ENCODE peak calls at places on chromosomes 3 and 15, in five cellular contexts. M, P, T, Z and S are unnamed samples.

GRCh38 chr3:119608591-119608990 is 10.9 kb downstream of the PLA1A start:
- DNase-seq in M (no peak), P (no peak), T (no peak), Z (no peak), S (no peak)

GRCh38 chr3:13235897-13236296 is 162.7 kb upstream of the IQSEC1 start:
- DNase-seq in M (no peak), P (no peak), T (no peak), Z (peak), S (no peak)

GRCh38 chr3:151203053-151203420 is at the start of gene GPR171:
- DNase-seq in M (no peak), P (no peak), T (no peak), Z (no peak), S (no peak)

GRCh38 chr15:47124430-47125102 is 592.7 kb upstream of the SEMA6D start:
- DNase-seq in M (no peak), P (no peak), T (no peak), Z (no peak), S (no peak)

GRCh38 chr15:75356539-75356938 is 9.7 kb downstream of the NEIL1 start:
- DNase-seq in M (no peak), P (no peak), T (no peak), Z (no peak), S (no peak)

GRCh38 chr15:101148881-101149664 is 102.8 kb downstream of the CHSY1 start:
- DNase-seq in M (no peak), P (no peak), T (no peak), Z (no peak), S (no peak)

GRCh38 chr3:161413127-161413854 is 42.0 kb upstream of the SPTSSB start:
- DNase-seq in M (no peak), P (no peak), T (peak), Z (peak), S (no peak)

GRCh38 chr3:11570789-11571495 is 72.8 kb downstream of the VGLL4 start:
- DNase-seq in M (peak), P (no peak), T (peak), Z (peak), S (no peak)

GRCh38 chr15:75731248-75732100 is 18.8 kb upstream of the CSPG4 start:
- DNase-seq in M (peak), P (no peak), T (no peak), Z (peak), S (no peak)

GRCh38 chr3:149375164-149375823 is 2.2 kb downstream of the TM4SF1 start:
- DNase-seq in M (no peak), P (no peak), T (no peak), Z (no peak), S (no peak)

GRCh38 chr3:134242649-134243637 is 7.7 kb downstream of the RYK start:
- DNase-seq in M (no peak), P (no peak), T (peak), Z (no peak), S (no peak)

GRCh38 chr15:90619939-90620338 is 90.2 kb downstream of the CRTC3 start:
- DNase-seq in M (no peak), P (no peak), T (no peak), Z (no peak), S (no peak)

GRCh38 chr3:53530205-53530604 is 35.8 kb downstream of the CACNA1D start:
- DNase-seq in M (no peak), P (no peak), T (no peak), Z (no peak), S (no peak)

GRCh38 chr3:135929670-135930069 is 35.9 kb upstream of the PPP2R3A start:
- DNase-seq in M (peak), P (no peak), T (peak), Z (peak), S (no peak)

GRCh38 chr3:151863611-151864010 is 9.8 kb upstream of the SUCNR1 start:
- DNase-seq in M (no peak), P (no peak), T (peak), Z (no peak), S (no peak)

GRCh38 chr3:52171577-52172261 is 17.5 kb upstream of the POC1A start:
- DNase-seq in M (no peak), P (no peak), T (peak), Z (no peak), S (no peak)

GRCh38 chr3:184305577-184305976 is 6.5 kb downstream of the PSMD2 start:
- DNase-seq in M (no peak), P (no peak), T (no peak), Z (no peak), S (no peak)

GRCh38 chr3:185796431-185797107 is 28.3 kb downstream of the IGF2BP2 start:
- DNase-seq in M (no peak), P (no peak), T (peak), Z (no peak), S (no peak)

GRCh38 chr3:174158674-174159073 is 700.5 kb upstream of the NAALADL2 start:
- DNase-seq in M (no peak), P (no peak), T (no peak), Z (no peak), S (no peak)

GRCh38 chr15:88630141-88630721 is 8.6 kb upstream of the ISG20 start:
- DNase-seq in M (no peak), P (no peak), T (no peak), Z (no peak), S (no peak)

GRCh38 chr15:69862540-69862939 is 235.2 kb downstream of the TLE3 start:
- DNase-seq in M (no peak), P (no peak), T (no peak), Z (no peak), S (no peak)

GRCh38 chr15:98878172-98878571 is 129.4 kb downstream of the PGPEP1L start:
- DNase-seq in M (no peak), P (no peak), T (peak), Z (no peak), S (no peak)

GRCh38 chr3:14132689-14133088 is 7.8 kb downstream of the TMEM43 start:
- DNase-seq in M (no peak), P (no peak), T (no peak), Z (no peak), S (no peak)

GRCh38 chr3:99286266-99286845 is 352.0 kb upstream of the COL8A1 start:
- DNase-seq in M (no peak), P (no peak), T (peak), Z (no peak), S (no peak)

GRCh38 chr3:189800436-189800835 is 169.2 kb downstream of the TP63 start:
- DNase-seq in M (no peak), P (no peak), T (no peak), Z (no peak), S (no peak)

GRCh38 chr3:15797600-15798303 is at the start of gene ANKRD28:
- DNase-seq in M (no peak), P (no peak), T (peak), Z (peak), S (no peak)

GRCh38 chr3:141275032-141275422 is 43.4 kb downstream of the PXYLP1 start:
- DNase-seq in M (no peak), P (no peak), T (peak), Z (no peak), S (no peak)

GRCh38 chr3:177640319-177640997 is 443.2 kb upstream of the TBL1XR1 start:
- DNase-seq in M (no peak), P (no peak), T (no peak), Z (no peak), S (no peak)

GRCh38 chr3:143775401-143775970 is 72.8 kb downstream of the SLC9A9 start:
- DNase-seq in M (no peak), P (no peak), T (no peak), Z (no peak), S (no peak)

GRCh38 chr3:30495172-30496124 is 111.0 kb upstream of the TGFBR2 start:
- DNase-seq in M (no peak), P (no peak), T (no peak), Z (no peak), S (no peak)

GRCh38 chr3:190306513-190307163 is 15.6 kb downstream of the CLDN1 start:
- DNase-seq in M (no peak), P (no peak), T (peak), Z (peak), S (no peak)

GRCh38 chr3:177035678-177036077 is 161.6 kb downstream of the TBL1XR1 start:
- DNase-seq in M (no peak), P (no peak), T (no peak), Z (no peak), S (no peak)

GRCh38 chr3:12229896-12230295 is 59.0 kb upstream of the PPARG start:
- DNase-seq in M (no peak), P (no peak), T (peak), Z (no peak), S (no peak)

GRCh38 chr15:92098869-92099268 is 245.4 kb downstream of the SLCO3A1 start:
- DNase-seq in M (no peak), P (no peak), T (no peak), Z (no peak), S (no peak)
- TF ChIP-seq CTCF in M (no peak), P (no peak), T (no peak), Z (no peak), S (no peak)

DNA sequence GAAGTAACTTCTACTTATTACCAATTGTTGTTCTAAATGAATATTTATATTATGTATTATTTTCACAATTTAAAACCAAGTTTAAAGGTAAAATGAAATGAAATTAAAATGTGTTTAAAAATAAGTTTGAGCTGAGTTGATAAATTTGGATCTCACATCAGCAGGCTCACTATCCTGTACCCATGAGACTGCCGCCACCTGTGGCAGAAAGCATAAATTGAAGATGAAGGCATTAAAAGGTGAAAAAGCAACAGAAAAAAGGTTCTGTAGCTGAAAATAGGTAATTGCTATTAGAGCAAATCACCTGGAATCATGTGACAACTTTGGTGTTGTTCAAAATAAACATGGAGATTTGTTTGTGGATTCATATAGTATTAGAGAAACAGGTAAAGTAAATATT is 133.0 kb upstream of the CADM2 start:
- DNase-seq in M (no peak), P (no peak), T (no peak), Z (no peak), S (no peak)
- TF ChIP-seq CTCF in M (no peak), P (no peak), T (no peak), Z (no peak), S (no peak)

DNA sequence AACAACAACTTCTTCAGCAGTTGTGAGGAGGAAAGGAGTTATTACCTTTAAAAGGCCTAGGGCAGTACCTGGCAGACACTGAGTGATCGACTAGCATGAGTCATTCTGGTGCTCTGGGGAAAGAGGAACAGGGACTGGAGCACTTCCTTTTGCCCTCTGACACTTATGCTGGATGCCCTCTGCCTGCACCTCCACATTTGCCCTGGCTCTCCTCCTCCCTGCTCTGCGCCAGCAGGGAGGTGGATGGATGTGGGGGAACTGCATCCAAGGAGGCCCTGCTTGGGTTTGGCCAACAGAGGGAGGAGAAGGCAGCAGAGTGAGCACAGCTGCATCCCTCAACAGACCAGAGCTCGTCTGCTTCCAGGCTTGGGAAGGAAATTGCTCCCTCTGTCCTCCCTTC is 75.1 kb downstream of the SEMA5B start:
- DNase-seq in M (no peak), P (no peak), T (no peak), Z (no peak), S (no peak)
- TF ChIP-seq CTCF in M (no peak), P (no peak), T (no peak), Z (no peak), S (no peak)

GRCh38 chr3:36135863-36136262 is 244.4 kb upstream of the STAC start:
- DNase-seq in M (no peak), P (no peak), T (no peak), Z (no peak), S (no peak)

DNA sequence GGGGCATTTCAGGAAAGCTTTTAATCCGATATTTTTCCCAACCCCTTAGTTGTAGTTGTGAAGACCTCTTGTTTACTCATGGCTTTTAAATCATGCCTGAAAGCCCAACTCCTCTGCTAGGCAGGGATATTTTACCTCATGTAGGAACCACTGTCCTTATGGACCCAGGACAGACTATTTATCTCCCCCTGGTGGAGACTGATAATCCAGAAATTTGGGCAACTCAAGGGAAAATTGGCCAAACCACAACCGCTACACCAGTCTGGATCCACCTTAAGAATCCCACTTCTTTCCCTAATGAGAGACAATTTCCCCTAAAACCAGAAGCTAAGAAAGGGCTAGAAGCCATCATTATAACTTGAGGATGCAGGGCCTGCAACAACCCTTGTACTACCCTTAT is 248.1 kb upstream of the STAC start:
- DNase-seq in M (no peak), P (no peak), T (no peak), Z (no peak), S (no peak)
- TF ChIP-seq CTCF in M (no peak), P (peak), T (no peak), Z (no peak), S (no peak)

GRCh38 chr3:57066471-57066870 is 6.0 kb downstream of the SPATA12 start:
- DNase-seq in M (no peak), P (no peak), T (peak), Z (no peak), S (no peak)

GRCh38 chr3:57068437-57069089 is 8.1 kb downstream of the SPATA12 start:
- DNase-seq in M (peak), P (no peak), T (peak), Z (peak), S (peak)

GRCh38 chr3:57063027-57063426 is 2.6 kb downstream of the SPATA12 start:
- DNase-seq in M (no peak), P (no peak), T (no peak), Z (no peak), S (no peak)

GRCh38 chr3:57064615-57065014 is 4.2 kb downstream of the SPATA12 start:
- DNase-seq in M (no peak), P (no peak), T (no peak), Z (no peak), S (no peak)

GRCh38 chr3:57065588-57065987 is 5.1 kb downstream of the SPATA12 start:
- DNase-seq in M (no peak), P (no peak), T (peak), Z (peak), S (no peak)
- TF ChIP-seq CTCF in M (no peak), P (no peak), T (no peak), Z (no peak), S (no peak)

GRCh38 chr15:34618073-34618472 is 34.6 kb upstream of the GOLGA8B start:
- DNase-seq in M (no peak), P (no peak), T (no peak), Z (no peak), S (no peak)

GRCh38 chr15:34613997-34614396 is 30.5 kb upstream of the GOLGA8B start:
- DNase-seq in M (no peak), P (no peak), T (no peak), Z (no peak), S (no peak)

GRCh38 chr15:34620122-34620521 is 36.7 kb upstream of the GOLGA8B start:
- DNase-seq in M (no peak), P (no peak), T (no peak), Z (no peak), S (no peak)

GRCh38 chr15:34619151-34619550 is 35.7 kb upstream of the GOLGA8B start:
- DNase-seq in M (no peak), P (no peak), T (no peak), Z (no peak), S (no peak)

GRCh38 chr15:34616613-34617012 is 33.2 kb upstream of the GOLGA8B start:
- DNase-seq in M (no peak), P (no peak), T (peak), Z (no peak), S (no peak)
- TF ChIP-seq CTCF in M (no peak), P (no peak), T (peak), Z (no peak), S (no peak)